ENCODE peak calls at places on chromosomes 7 and 10, in four cellular contexts. N is GM12878, J is K562, S is HepG2. A is an unnamed sample.

GRCh38 chr7:43589133-43589478 is 6.2 kb downstream of the STK17A start:
- DNase-seq in N (no peak), J (no peak), S (no peak), A (no peak)

GRCh38 chr10:12915637-12916168 is 85.8 kb downstream of the CCDC3 start:
- DNase-seq in N (no peak), J (no peak), S (no peak), A (no peak)

GRCh38 chr7:123022576-123022975 is 27.1 kb upstream of the TAS2R16 start:
- DNase-seq in N (no peak), J (no peak), S (no peak), A (no peak)

GRCh38 chr7:32030904-32031692 is 39.1 kb downstream of the PDE1C start:
- DNase-seq in N (no peak), J (no peak), S (no peak), A (no peak)

GRCh38 chr10:36888925-36889573 is 236.3 kb upstream of the ANKRD30A start:
- DNase-seq in N (no peak), J (peak; percentile 34), S (peak; percentile 89), A (peak; percentile 39)

GRCh38 chr7:50856231-50856630 is 73.5 kb upstream of the GRB10 start:
- DNase-seq in N (no peak), J (no peak), S (no peak), A (no peak)

GRCh38 chr7:6705959-6706665 is 635 bp downstream of the ZNF12 start:
- DNase-seq in N (no peak), J (peak; percentile 55), S (peak; percentile 9), A (peak; percentile 28)

GRCh38 chr7:27185708-27186449 is 847 bp upstream of the HOXA11 start:
- DNase-seq in N (no peak), J (no peak), S (no peak), A (no peak)

GRCh38 chr10:49817845-49818244 is 55.7 kb upstream of the OGDHL start:
- DNase-seq in N (no peak), J (no peak), S (no peak), A (no peak)

GRCh38 chr10:59175538-59176240 is 754 bp upstream of the PHYHIPL start:
- DNase-seq in N (no peak), J (no peak), S (peak; percentile 40), A (peak; percentile 6)

GRCh38 chr7:120583835-120584586 is 273.9 kb downstream of the TSPAN12 start:
- DNase-seq in N (no peak), J (no peak), S (no peak), A (no peak)

GRCh38 chr7:43660141-43660540 is 69.2 kb downstream of the COA1 start:
- DNase-seq in N (no peak), J (no peak), S (no peak), A (no peak)

GRCh38 chr7:131424219-131424822 is 96.6 kb downstream of the MKLN1 start:
- DNase-seq in N (peak; percentile 4), J (no peak), S (peak; percentile 9), A (peak; percentile 28)

GRCh38 chr7:30710669-30711068 is 28.4 kb upstream of the CRHR2 start:
- DNase-seq in N (no peak), J (no peak), S (no peak), A (no peak)

GRCh38 chr10:102615361-102615760 is 28.9 kb upstream of the TRIM8 start:
- DNase-seq in N (no peak), J (peak; percentile 70), S (no peak), A (peak; percentile 66)

GRCh38 chr7:130345106-130345505 is 490 bp downstream of the CPA5 start:
- DNase-seq in N (no peak), J (no peak), S (no peak), A (no peak)

GRCh38 chr10:76150139-76150885 is 718.9 kb downstream of the LRMDA start:
- DNase-seq in N (no peak), J (no peak), S (peak; percentile 96), A (no peak)

GRCh38 chr7:76069238-76069638 is 21.3 kb downstream of the MDH2 start:
- DNase-seq in N (no peak), J (peak; percentile 42), S (no peak), A (peak; percentile 20)

GRCh38 chr10:123573236-123574147 is 92.7 kb upstream of the GPR26 start:
- DNase-seq in N (no peak), J (peak; percentile 63), S (peak; percentile 36), A (peak; percentile 83)

GRCh38 chr7:114086906-114087651 is 168.3 kb upstream of the PPP1R3A start:
- DNase-seq in N (no peak), J (no peak), S (no peak), A (peak; percentile 23)

GRCh38 chr7:98276241-98276761 is 5.2 kb upstream of the BRI3 start:
- DNase-seq in N (no peak), J (no peak), S (peak; percentile 64), A (no peak)

GRCh38 chr7:1257863-1258262 is 25.2 kb downstream of the UNCX start:
- DNase-seq in N (no peak), J (no peak), S (no peak), A (no peak)

GRCh38 chr10:95423327-95424005 is 132.7 kb upstream of the PDLIM1 start:
- DNase-seq in N (no peak), J (no peak), S (no peak), A (no peak)

GRCh38 chr7:132782777-132783633 is 206.7 kb upstream of the PLXNA4 start:
- DNase-seq in N (no peak), J (no peak), S (no peak), A (no peak)

GRCh38 chr10:11602919-11603523 is 8.4 kb downstream of the USP6NL start:
- DNase-seq in N (peak; percentile 67), J (no peak), S (peak; percentile 91), A (no peak)

GRCh38 chr10:122128357-122128756 is 139.4 kb downstream of the TACC2 start:
- DNase-seq in N (no peak), J (no peak), S (no peak), A (no peak)

GRCh38 chr10:127085957-127086356 is 110.4 kb downstream of the INSYN2A start:
- DNase-seq in N (no peak), J (no peak), S (no peak), A (no peak)

GRCh38 chr10:129727071-129727470 is 237.0 kb downstream of the EBF3 start:
- DNase-seq in N (no peak), J (no peak), S (no peak), A (no peak)

GRCh38 chr10:110353244-110354119 is 48.8 kb upstream of the SMNDC1 start:
- DNase-seq in N (no peak), J (peak; percentile 12), S (no peak), A (no peak)

GRCh38 chr7:78130443-78131200 is 332.0 kb downstream of the PHTF2 start:
- DNase-seq in N (no peak), J (no peak), S (no peak), A (no peak)

GRCh38 chr10:128938488-128938887 is 528.6 kb upstream of the MGMT start:
- DNase-seq in N (no peak), J (no peak), S (no peak), A (no peak)

GRCh38 chr7:14073988-14074387 is 84.5 kb upstream of the ETV1 start:
- DNase-seq in N (no peak), J (no peak), S (no peak), A (no peak)

GRCh38 chr10:88411772-88412349 is 171.3 kb downstream of the RNLS start:
- DNase-seq in N (no peak), J (no peak), S (no peak), A (no peak)

GRCh38 chr10:19505320-19506092 is 310.7 kb upstream of the PLXDC2 start:
- DNase-seq in N (no peak), J (no peak), S (no peak), A (no peak)

GRCh38 chr10:3898821-3899220 is 113.8 kb upstream of the KLF6 start:
- DNase-seq in N (no peak), J (no peak), S (peak; percentile 31), A (no peak)
- TF ChIP-seq TARDBP in N (no peak), J (no peak), S (no peak), A (no peak)

DNA sequence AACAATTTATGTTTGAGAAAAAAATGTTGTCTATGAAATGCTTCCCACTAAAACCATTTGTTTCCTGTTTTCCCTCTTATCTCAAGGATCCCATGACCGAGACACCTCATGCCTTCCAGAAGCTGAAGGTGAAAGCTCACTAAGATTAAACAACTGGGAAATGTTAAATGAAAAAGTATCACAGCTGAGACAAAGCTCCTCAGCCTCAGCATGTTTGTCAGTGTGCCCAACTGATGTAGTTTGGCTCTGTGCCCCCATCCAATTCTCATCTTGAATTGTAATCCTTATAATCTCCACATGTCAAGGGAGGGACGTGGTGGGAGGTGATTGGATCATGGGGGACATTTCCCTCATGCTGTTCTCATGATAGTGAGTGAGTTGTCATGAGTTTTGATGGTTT is 327.3 kb downstream of the HTR7 start:
- DNase-seq in N (no peak), J (no peak), S (no peak), A (no peak)
- TF ChIP-seq TARDBP in N (no peak), J (no peak), S (no peak), A (no peak)

DNA sequence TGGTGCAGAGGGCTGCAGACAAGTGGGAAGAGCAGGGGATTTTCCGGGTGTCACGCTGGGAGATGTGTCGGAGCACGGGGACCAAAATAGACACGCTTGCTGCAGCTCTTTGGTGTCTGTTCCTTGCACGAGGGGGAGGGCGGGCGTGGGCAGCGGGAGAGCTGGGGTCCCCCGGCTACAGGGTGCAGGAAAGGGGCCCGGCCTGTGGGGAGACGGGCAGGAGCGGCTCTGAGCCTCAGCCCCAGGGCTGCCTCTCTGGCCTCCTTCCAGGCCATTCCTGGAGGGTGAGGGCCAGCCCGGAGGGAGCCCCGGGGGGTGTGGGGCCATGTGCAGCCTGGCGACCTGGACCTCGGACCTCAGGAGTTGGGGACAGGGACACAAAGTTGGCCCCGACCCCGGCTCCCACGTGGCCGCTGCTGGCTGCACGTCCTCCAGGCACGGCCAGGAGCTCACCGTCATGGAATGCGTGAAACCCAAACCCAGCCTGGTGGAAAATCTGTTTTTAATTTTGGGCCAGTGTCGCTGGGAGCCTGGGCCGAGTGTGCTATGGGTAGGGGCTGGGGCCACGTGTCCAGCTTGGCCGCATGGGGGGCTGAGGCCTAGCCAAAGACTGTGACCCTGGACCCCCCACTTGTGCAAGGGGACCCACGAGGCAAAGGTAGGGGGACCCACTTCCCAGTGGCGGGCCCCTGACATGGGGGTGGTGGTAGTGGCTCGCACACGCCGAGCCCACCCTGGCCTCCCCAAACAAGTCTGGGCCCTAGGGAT is 6.6 kb downstream of the TTYH3 start:
- DNase-seq in N (no peak), J (no peak), S (peak; percentile 76), A (no peak)
- TF ChIP-seq TARDBP in N (no peak), J (no peak), S (peak; percentile 91), A (no peak)

GRCh38 chr10:4141471-4141870 is 356.5 kb upstream of the KLF6 start:
- DNase-seq in N (no peak), J (no peak), S (no peak), A (no peak)

GRCh38 chr10:4150676-4151075 is 365.7 kb upstream of the KLF6 start:
- DNase-seq in N (no peak), J (no peak), S (no peak), A (no peak)

GRCh38 chr10:4147214-4147613 is 362.2 kb upstream of the KLF6 start:
- DNase-seq in N (no peak), J (no peak), S (no peak), A (no peak)

DNA sequence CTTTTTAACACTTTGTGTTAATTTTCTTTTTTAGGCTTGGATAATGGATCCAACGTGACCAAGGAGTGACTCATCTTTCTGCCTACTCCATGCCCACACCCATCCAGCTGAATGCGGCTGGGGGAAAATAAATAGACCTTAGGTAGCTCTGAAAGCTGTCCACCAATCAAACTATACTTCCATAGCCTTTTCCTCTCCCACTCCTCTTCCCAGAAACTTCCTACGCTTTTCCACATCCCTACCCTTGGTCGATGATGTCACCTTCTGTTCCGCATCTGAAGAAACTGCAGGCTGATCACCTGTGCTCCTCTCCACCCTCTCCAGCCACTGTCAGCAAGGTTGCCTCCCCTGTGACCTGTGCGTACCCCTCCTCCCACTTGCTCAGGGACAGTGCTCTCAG is 359.8 kb upstream of the KLF6 start:
- DNase-seq in N (no peak), J (no peak), S (no peak), A (no peak)
- TF ChIP-seq TARDBP in N (no peak), J (no peak), S (no peak), A (no peak)

A was measured in HEK293T.